ENCODE peak calls at places on chromosomes 16 and 17, in six cellular contexts. A is prostate gland; E is A673; D is CD4-positive, alpha-beta T cell; S is heart right ventricle; M is breast epithelium. U is an unnamed sample.

GRCh38 chr16:64089697-64090096 is 1032.2 kb downstream of the CDH11 start:
- DNase-seq in A (no peak), E (peak), D (no peak), S (no peak), M (no peak), U (no peak)

GRCh38 chr17:47719411-47720152 is 13.5 kb upstream of the TBX21 start:
- DNase-seq in A (no peak), E (no peak), D (no peak), S (no peak), M (no peak), U (no peak)

GRCh38 chr16:72990003-72990521 is 57.9 kb downstream of the ZFHX3 start:
- DNase-seq in A (peak), E (peak), D (no peak), S (peak), M (no peak), U (peak)

GRCh38 chr17:10292057-10292931 is 80.5 kb downstream of the MYH13 start:
- DNase-seq in A (no peak), E (no peak), D (no peak), S (peak), M (no peak), U (peak)

GRCh38 chr17:65463242-65463641 is 98.2 kb downstream of the AXIN2 start:
- DNase-seq in A (peak), E (no peak), D (no peak), S (peak), M (no peak), U (peak)

GRCh38 chr17:39769974-39770587 is 32.3 kb downstream of the GRB7 start:
- DNase-seq in A (peak), E (no peak), D (peak), S (no peak), M (no peak), U (no peak)

GRCh38 chr17:49334744-49335512 is 27.1 kb downstream of the ZNF652 start:
- DNase-seq in A (no peak), E (no peak), D (no peak), S (no peak), M (no peak), U (no peak)

GRCh38 chr17:59859444-59860025 is 33.2 kb downstream of the TUBD1 start:
- DNase-seq in A (no peak), E (peak), D (no peak), S (no peak), M (no peak), U (no peak)

GRCh38 chr17:60463157-60463820 is 41.0 kb downstream of the CHCT1 start:
- DNase-seq in A (no peak), E (no peak), D (no peak), S (no peak), M (no peak), U (no peak)

GRCh38 chr16:75012380-75013081 is 13.7 kb downstream of the ZNRF1 start:
- DNase-seq in A (no peak), E (peak), D (no peak), S (no peak), M (no peak), U (no peak)

GRCh38 chr17:31019004-31019403 is 48.2 kb downstream of the RNF135 start:
- DNase-seq in A (no peak), E (no peak), D (no peak), S (no peak), M (no peak), U (no peak)

GRCh38 chr16:83458612-83459011 is 349.2 kb upstream of the HSBP1 start:
- DNase-seq in A (no peak), E (no peak), D (no peak), S (no peak), M (no peak), U (no peak)

GRCh38 chr17:4908301-4908700 is 5.4 kb upstream of the CHRNE start:
- DNase-seq in A (no peak), E (peak), D (no peak), S (no peak), M (no peak), U (no peak)

GRCh38 chr16:28063047-28063521 is 430 bp downstream of the GSG1L start:
- DNase-seq in A (no peak), E (peak), D (no peak), S (no peak), M (no peak), U (no peak)

DNA sequence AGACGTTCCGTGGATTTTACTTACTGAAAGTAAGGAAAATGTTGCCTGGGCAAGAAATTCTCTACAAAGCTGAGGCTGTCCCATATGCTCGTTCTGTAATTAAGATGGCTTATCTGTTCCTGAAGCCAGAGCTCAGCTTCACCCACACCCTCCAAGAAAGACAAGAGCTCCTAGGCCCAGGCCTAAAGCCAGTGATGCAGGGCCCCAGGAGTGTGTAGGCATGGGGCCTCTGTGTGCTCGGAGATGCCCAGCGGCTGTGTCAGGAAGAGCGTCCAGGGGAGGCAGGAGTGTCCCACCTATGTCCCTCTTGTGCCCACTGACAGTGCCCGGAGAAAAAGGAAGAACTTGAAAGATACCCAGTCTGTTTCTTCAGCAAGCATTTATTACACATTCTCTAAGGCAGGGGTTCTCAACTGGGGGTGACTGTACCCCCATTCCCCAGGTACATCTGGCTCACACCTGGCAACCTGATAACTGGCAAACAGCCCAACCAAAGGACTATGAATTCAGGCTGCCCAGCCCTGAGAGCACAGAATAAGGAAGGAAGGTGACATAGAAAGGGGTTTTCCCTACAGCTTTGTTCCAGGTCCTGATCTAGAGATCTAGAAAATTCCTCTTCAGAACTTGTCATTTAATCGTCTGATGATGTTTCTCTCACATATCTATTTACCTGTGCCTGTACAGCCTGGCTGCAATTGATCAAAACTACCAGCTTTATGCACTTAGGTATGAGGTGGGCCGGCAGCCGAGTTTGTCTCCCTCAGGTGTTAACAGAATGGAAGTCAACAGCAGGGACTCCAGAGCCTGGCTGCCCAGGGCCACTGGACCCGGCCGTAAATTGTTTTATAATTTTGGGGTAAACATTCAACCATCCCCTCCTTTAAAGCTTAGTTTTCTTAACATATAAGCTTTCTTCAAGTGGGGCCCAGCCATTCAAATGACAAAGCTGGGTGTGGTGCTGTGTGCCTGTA is 12.0 kb downstream of the SNN start:
- DNase-seq in A (no peak), E (no peak), D (no peak), S (no peak), M (no peak), U (no peak)
- H3K27ac ChIP-seq in A (no peak), E (no peak), D (no peak), S (no peak), M (peak), U (peak)

GRCh38 chr16:4984174-4985000 is 26.3 kb downstream of the SEC14L5 start:
- DNase-seq in A (no peak), E (no peak), D (no peak), S (no peak), M (no peak), U (no peak)
- TF ChIP-seq CTCF in A (no peak), E (no peak), D (no peak), S (no peak), M (no peak), U (no peak)

GRCh38 chr16:56911771-56912541 is 20.0 kb upstream of the HERPUD1 start:
- DNase-seq in A (no peak), E (no peak), D (no peak), S (peak), M (no peak), U (peak)
- H3K27ac ChIP-seq in A (peak), E (no peak), D (no peak), S (peak), M (peak), U (peak)

DNA sequence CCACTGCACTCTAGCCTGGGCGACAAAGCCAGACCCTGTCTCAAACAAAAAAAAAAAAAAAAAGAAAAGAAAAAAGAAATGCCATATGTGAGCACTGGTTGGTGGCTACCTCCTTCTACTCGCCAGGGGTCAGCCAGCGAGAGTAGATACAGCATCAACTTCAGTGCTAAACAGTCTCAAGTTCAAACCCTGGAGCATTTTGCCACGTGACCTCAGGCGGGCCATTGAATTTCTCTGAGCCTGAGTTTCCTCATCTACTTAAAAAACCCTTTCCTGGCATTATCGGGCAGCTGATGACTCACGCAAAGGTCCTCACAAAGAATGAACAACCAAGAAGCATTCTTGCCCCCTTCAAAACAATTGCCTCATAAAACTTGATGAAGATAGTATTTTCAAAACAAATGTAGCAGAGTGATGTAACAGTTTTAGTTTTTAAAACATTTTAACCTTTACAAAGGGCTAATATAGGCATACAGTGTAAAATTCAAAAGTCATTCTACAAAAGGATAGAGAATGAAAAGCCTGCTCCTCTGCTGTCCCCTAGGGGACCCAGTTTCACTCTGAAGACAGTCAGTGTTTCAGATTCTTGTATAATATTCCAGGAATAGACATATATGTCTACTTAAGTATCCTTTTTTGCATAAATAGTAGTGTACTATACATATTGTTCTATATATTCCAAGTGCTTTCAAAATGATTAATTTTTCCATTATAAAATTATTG is 28.4 kb downstream of the DNAH2 start:
- DNase-seq in A (no peak), E (peak), D (no peak), S (no peak), M (peak), U (peak)
- TF ChIP-seq CTCF in A (no peak), E (no peak), D (no peak), S (no peak), M (no peak), U (no peak)

GRCh38 chr16:58732545-58733247 is 1.4 kb downstream of the GOT2 start:
- DNase-seq in A (no peak), E (no peak), D (no peak), S (no peak), M (no peak), U (no peak)

GRCh38 chr16:58733671-58734458 is at the start of gene GOT2:
- DNase-seq in A (peak), E (peak), D (peak), S (peak), M (peak), U (peak)

GRCh38 chr16:58730724-58731370 is 3.3 kb downstream of the GOT2 start:
- DNase-seq in A (no peak), E (no peak), D (no peak), S (no peak), M (no peak), U (no peak)

GRCh38 chr16:58733248-58733670 is 857 bp downstream of the GOT2 start:
- DNase-seq in A (peak), E (no peak), D (no peak), S (no peak), M (no peak), U (no peak)

GRCh38 chr16:58734459-58734787 is 307 bp upstream of the GOT2 start:
- DNase-seq in A (no peak), E (no peak), D (no peak), S (no peak), M (no peak), U (no peak)
- H3K27ac ChIP-seq in A (peak), E (peak), D (no peak), S (peak), M (peak), U (peak)

GRCh38 chr16:1429631-1430030 is 1.2 kb upstream of the PERCC1 start:
- DNase-seq in A (no peak), E (no peak), D (no peak), S (no peak), M (no peak), U (no peak)

GRCh38 chr16:1426734-1427451 is 4.0 kb upstream of the PERCC1 start:
- DNase-seq in A (no peak), E (no peak), D (no peak), S (no peak), M (no peak), U (no peak)

GRCh38 chr16:1428511-1428910 is 2.4 kb upstream of the PERCC1 start:
- DNase-seq in A (no peak), E (no peak), D (no peak), S (peak), M (peak), U (no peak)

GRCh38 chr16:1429026-1429425 is 1.9 kb upstream of the PERCC1 start:
- DNase-seq in A (no peak), E (no peak), D (no peak), S (no peak), M (no peak), U (no peak)

GRCh38 chr16:1427473-1428461 is 3.1 kb upstream of the PERCC1 start:
- DNase-seq in A (no peak), E (no peak), D (no peak), S (no peak), M (no peak), U (no peak)
- TF ChIP-seq CTCF in A (no peak), E (no peak), D (no peak), S (no peak), M (no peak), U (no peak)

GRCh38 chr16:30844671-30845449 is 49.0 kb downstream of the BCL7C start:
- DNase-seq in A (peak), E (peak), D (peak), S (peak), M (no peak), U (peak)
- H3K27ac ChIP-seq in A (peak), E (no peak), D (no peak), S (peak), M (no peak), U (peak)

GRCh38 chr17:51638909-51639308 is 378.6 kb downstream of the UTP18 start:
- DNase-seq in A (no peak), E (no peak), D (no peak), S (no peak), M (no peak), U (no peak)

GRCh38 chr17:51643702-51644490 is 383.6 kb downstream of the UTP18 start:
- DNase-seq in A (no peak), E (no peak), D (no peak), S (no peak), M (no peak), U (no peak)

GRCh38 chr17:51641999-51642398 is 381.7 kb downstream of the UTP18 start:
- DNase-seq in A (no peak), E (no peak), D (no peak), S (no peak), M (no peak), U (no peak)

GRCh38 chr17:51636291-51636690 is 375.9 kb downstream of the UTP18 start:
- DNase-seq in A (no peak), E (no peak), D (no peak), S (no peak), M (no peak), U (no peak)

DNA sequence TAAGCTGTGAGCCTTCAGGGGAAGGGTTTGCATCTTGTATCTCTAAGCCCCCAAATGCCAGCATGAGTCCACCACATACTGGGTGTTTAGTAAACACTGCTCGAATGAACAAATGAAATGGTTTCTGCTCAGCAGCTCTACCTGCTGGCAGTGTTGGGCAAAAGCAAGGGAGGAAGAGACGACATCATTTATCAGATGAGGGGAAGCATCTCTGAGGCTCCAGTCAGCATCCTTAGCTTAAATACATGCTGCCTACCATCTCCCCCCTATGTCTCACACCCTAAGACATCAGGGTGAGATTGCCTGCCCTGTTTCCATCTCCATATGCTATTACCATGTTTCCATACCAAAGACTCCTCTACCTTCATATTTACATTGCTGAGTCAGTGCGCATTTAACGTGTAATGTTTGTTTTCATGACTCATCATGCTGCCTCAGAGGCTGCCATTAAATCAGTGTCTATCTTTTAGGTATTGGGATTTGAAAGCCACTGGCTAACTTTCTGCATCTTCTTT is 379.8 kb downstream of the UTP18 start:
- DNase-seq in A (no peak), E (peak), D (no peak), S (no peak), M (no peak), U (no peak)
- TF ChIP-seq CTCF in A (no peak), E (peak), D (peak), S (no peak), M (no peak), U (peak)

GRCh38 chr16:3668626-3669025 is 14.1 kb downstream of the DNASE1 start:
- DNase-seq in A (no peak), E (no peak), D (no peak), S (no peak), M (no peak), U (no peak)

GRCh38 chr16:3669067-3669466 is 14.6 kb downstream of the DNASE1 start:
- DNase-seq in A (no peak), E (no peak), D (no peak), S (no peak), M (no peak), U (no peak)

GRCh38 chr16:3664187-3664896 is 9.9 kb downstream of the DNASE1 start:
- DNase-seq in A (no peak), E (no peak), D (no peak), S (no peak), M (no peak), U (no peak)

GRCh38 chr16:3662601-3663000 is 8.1 kb downstream of the DNASE1 start:
- DNase-seq in A (no peak), E (no peak), D (no peak), S (no peak), M (no peak), U (no peak)

GRCh38 chr16:3665508-3665907 is 11.0 kb downstream of the DNASE1 start:
- DNase-seq in A (no peak), E (no peak), D (peak), S (no peak), M (no peak), U (no peak)
- H3K27ac ChIP-seq in A (no peak), E (no peak), D (peak), S (no peak), M (no peak), U (no peak)

U was measured in right atrium auricular region.